ENCODE peak calls at places on chromosome 5, in five cellular contexts. A, G, V, B and R are unnamed samples.

GRCh38 chr5:39423331-39423751 is 1.4 kb downstream of the DAB2 start:
- DNase-seq in V (peak), B (peak), G (no peak), A (no peak), R (no peak)

GRCh38 chr5:146592342-146592741 is 76.4 kb upstream of the GPR151 start:
- DNase-seq in G (no peak), V (no peak), B (no peak), A (no peak), R (no peak)

GRCh38 chr5:102312586-102312985 is 16.5 kb upstream of the SLCO4C1 start:
- DNase-seq in A (no peak), B (peak), G (no peak), V (peak), R (no peak)

GRCh38 chr5:58235279-58235678 is 224.6 kb downstream of the PLK2 start:
- DNase-seq in A (peak), B (no peak), G (no peak), V (no peak), R (no peak)

GRCh38 chr5:6634788-6635430 is 1.7 kb downstream of the SRD5A1 start:
- DNase-seq in V (peak), B (no peak), G (no peak), A (no peak), R (no peak)

GRCh38 chr5:135697251-135697958 is 118.6 kb upstream of the CXCL14 start:
- DNase-seq in B (no peak), A (no peak), V (no peak), G (no peak), R (no peak)

GRCh38 chr5:155620819-155621410 is 607.4 kb downstream of the KIF4B start:
- DNase-seq in B (no peak), G (no peak), V (no peak), A (no peak), R (no peak)

GRCh38 chr5:1779021-1779680 is 20.5 kb downstream of the MRPL36 start:
- DNase-seq in B (no peak), G (no peak), A (no peak), V (no peak), R (no peak)

GRCh38 chr5:150266807-150267408 is 22.7 kb downstream of the CAMK2A start:
- DNase-seq in B (no peak), A (peak), V (no peak), G (no peak), R (no peak)